ENCODE peak calls at places on chromosomes 2 and 18, in four cellular contexts. F is heart right ventricle, N is heart left ventricle, Y is keratinocyte. L is an unnamed sample.

GRCh38 chr2:196249171-196249570 is 77.8 kb upstream of the STK17B start:
- DNase-seq in N (no peak), Y (no peak), F (no peak), L (no peak)

GRCh38 chr2:128237911-128238697 is 80.6 kb downstream of the HS6ST1 start:
- DNase-seq in Y (no peak), N (no peak), F (no peak), L (peak; percentile 8)

GRCh38 chr2:24409700-24410556 is 49.6 kb upstream of the ITSN2 start:
- DNase-seq in F (no peak), Y (no peak), N (peak; percentile 27), L (no peak)

GRCh38 chr2:30351087-30351486 is 96.0 kb upstream of the LCLAT1 start:
- DNase-seq in N (peak; percentile 77), Y (no peak), F (peak; percentile 77), L (peak; percentile 90)

GRCh38 chr18:67574749-67575148 is 58.2 kb upstream of the DSEL start:
- DNase-seq in F (no peak), N (no peak), Y (no peak), L (no peak)

GRCh38 chr2:233365861-233366520 is 11.7 kb downstream of the DGKD start:
- DNase-seq in N (no peak), Y (no peak), F (no peak), L (no peak)

GRCh38 chr2:5111581-5111980 is 580.6 kb upstream of the SOX11 start:
- DNase-seq in N (no peak), F (no peak), Y (no peak), L (no peak)

GRCh38 chr18:62458346-62458745 is 64.5 kb upstream of the ZCCHC2 start:
- DNase-seq in Y (no peak), F (no peak), N (no peak), L (no peak)

GRCh38 chr2:30346475-30347169 is 100.4 kb upstream of the LCLAT1 start:
- DNase-seq in Y (no peak), N (peak; percentile 88), F (peak; percentile 80), L (peak; percentile 75)

GRCh38 chr18:8975624-8976023 is 126.9 kb upstream of the NDUFV2 start:
- DNase-seq in Y (no peak), F (no peak), N (no peak), L (no peak)
- H3K27me3 ChIP-seq in Y (no peaks in the 10 kb centered on the region), F (no peaks in the 10 kb centered on the region), N (no peaks in the 10 kb centered on the region), L (no peaks in the 10 kb centered on the region)

DNA sequence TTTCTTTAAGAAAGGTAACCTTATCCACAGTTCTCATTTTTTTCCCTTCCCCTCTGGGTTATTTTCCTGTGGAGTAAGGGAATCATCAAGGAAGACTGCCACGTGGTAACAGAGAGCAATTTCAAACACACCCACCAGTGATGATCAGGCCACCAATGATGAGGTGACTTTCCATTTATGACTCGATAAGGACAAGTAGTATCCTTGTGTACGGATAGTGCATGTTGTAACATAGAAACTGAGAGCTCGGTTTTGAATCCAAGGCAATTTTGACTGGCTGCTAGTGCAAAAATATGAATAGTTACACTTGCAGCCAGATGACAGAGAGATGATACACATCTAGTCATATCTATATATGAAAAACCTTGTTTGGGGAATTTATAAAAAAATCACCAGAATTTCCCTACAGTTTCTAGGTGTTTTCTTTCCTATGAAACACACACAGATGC is 143.6 kb upstream of the TCF4 start:
- DNase-seq in Y (no peak), F (no peak), N (no peak), L (no peak)
- H3K27ac ChIP-seq in Y (no peak overlapping the region), F (peak overlapping the region; percentile 34), N (peak overlapping the region; percentile 56), L (peak overlapping the region; percentile 13)

GRCh38 chr2:44952143-44952805 is 10.8 kb downstream of the SIX3 start:
- DNase-seq in F (no peak), N (no peak), Y (no peak), L (peak; percentile 66)

GRCh38 chr2:44951124-44951523 is 9.6 kb downstream of the SIX3 start:
- DNase-seq in Y (no peak), F (no peak), N (no peak), L (no peak)

GRCh38 chr2:44950646-44951045 is 9.1 kb downstream of the SIX3 start:
- DNase-seq in Y (no peak), N (no peak), F (no peak), L (no peak)

GRCh38 chr2:44952806-44953685 is 11.5 kb downstream of the SIX3 start:
- DNase-seq in Y (no peak), F (no peak), N (no peak), L (no peak)

DNA sequence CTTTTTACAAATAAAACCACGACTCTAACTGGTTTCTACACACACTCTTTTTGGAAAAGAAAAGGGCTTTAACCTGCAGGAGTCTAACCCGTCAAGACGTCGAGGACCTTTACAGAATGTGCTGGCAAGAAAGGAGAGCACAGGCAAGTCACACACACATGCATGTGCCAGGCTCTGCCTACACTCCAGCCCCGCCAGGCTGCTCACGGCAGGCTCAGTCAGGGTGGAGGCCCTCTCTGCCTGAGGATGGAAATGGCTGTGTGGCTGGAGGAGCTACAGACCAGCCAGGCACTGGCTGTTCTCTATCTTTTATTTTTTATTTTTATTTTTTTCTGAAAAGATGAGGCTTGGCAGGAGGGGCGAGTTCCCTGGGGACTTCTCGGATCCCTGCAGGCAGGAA is 10.2 kb downstream of the SIX3 start:
- DNase-seq in F (no peak), Y (no peak), N (no peak), L (no peak)
- H3K4me3 ChIP-seq in F (peak overlapping the region; percentile 33), Y (no peak overlapping the region), N (peak overlapping the region; percentile 35), L (peak overlapping the region; percentile 41)

GRCh38 chr2:222299926-222300724 is 1.3 kb upstream of the PAX3 start:
- DNase-seq in N (no peak), Y (no peak), F (no peak), L (no peak)
- H3K27me3 ChIP-seq in N (peaks cover 100% of the 10 kb centered on the region), Y (peaks cover 100% of the 10 kb centered on the region), F (peaks cover 100% of the 10 kb centered on the region), L (no peaks in the 10 kb centered on the region)

DNA sequence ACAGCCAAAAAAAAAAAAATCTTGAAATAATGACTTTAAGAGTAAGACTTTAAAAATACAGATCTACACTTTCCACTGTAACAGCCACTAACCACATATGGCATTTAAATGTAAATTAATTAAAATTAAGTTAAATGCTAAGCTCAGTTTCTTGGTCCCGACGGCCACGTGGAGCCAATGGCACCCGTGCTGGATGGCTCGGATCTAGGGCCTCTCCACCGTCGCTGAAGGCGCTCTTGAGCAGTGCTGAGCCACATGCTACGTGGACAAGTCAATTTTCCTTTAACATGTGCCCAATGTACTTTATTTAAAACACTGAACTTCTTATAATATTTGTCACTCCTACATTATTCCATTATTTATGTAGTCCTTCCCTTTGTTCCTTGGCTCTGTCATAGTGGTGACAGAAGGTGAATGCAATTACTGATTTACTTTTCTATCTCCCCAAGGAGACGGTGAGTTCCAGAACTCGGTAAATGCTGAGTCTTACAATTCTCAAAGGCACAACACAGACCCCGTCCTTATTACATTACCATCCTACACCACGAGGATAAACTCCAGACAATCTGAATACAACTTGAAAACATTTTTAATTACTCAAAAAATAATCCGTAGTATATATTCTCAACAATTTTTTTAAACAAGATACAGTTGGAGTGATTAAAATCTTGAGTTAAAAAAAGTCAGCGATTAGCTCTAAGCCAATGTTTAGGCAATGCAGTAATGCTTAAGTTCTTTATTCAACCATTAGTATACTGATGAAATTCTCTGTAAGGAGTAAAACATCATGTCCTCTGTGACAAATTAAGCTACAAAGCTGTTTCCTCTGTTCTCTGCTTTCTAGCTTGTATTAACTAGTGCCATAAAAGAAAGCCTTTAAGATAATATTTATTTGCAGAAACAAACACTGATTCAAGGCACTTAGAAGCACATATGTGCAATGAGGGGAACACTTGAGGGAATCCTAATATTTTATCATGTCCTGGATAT is 95.1 kb downstream of the AFF3 start:
- DNase-seq in F (no peak), Y (no peak), N (no peak), L (no peak)
- H3K27ac ChIP-seq in F (no peak overlapping the region), Y (no peak overlapping the region), N (no peak overlapping the region), L (no peak overlapping the region)